ENCODE peak calls at places on chromosomes 2 and 18, in nine cellular contexts. One of them, this sample, is unnamed.

GRCh38 chr2:12008425-12009061 is 262.1 kb downstream of the LPIN1 start:
- DNase-seq in smooth muscle cell of the brain vasculature: no peak
- DNase-seq in HEK293T: no peak
- DNase-seq in astrocyte of the spinal cord: peak; percentile 71
- DNase-seq in mucosa of gallbladder: no peak
- DNase-seq in GM12892: no peak
- DNase-seq in activated T-cell treated with anti-CD3 and anti-CD28 coated beads for 24 hours: no peak
- DNase-seq in GM12891: no peak
- DNase-seq in GM23338: no peak
- DNase-seq in this sample: no peak

GRCh38 chr18:8972116-8972515 is 130.4 kb upstream of the NDUFV2 start:
- DNase-seq in activated T-cell treated with anti-CD3 and anti-CD28 coated beads for 24 hours: no peak
- DNase-seq in GM12892: no peak
- DNase-seq in GM12891: no peak
- DNase-seq in astrocyte of the spinal cord: no peak
- DNase-seq in GM23338: no peak
- DNase-seq in smooth muscle cell of the brain vasculature: no peak
- DNase-seq in mucosa of gallbladder: no peak
- DNase-seq in HEK293T: no peak
- DNase-seq in this sample: no peak

GRCh38 chr2:116141891-116142474 is 1672.5 kb upstream of the DDX18 start:
- DNase-seq in mucosa of gallbladder: no peak
- DNase-seq in GM12891: no peak
- DNase-seq in GM12892: no peak
- DNase-seq in smooth muscle cell of the brain vasculature: no peak
- DNase-seq in GM23338: no peak
- DNase-seq in astrocyte of the spinal cord: no peak
- DNase-seq in HEK293T: no peak
- DNase-seq in activated T-cell treated with anti-CD3 and anti-CD28 coated beads for 24 hours: no peak
- DNase-seq in this sample: no peak

GRCh38 chr2:41723531-41723930 is 324.3 kb upstream of the PKDCC start:
- DNase-seq in mucosa of gallbladder: no peak
- DNase-seq in GM12892: no peak
- DNase-seq in GM23338: no peak
- DNase-seq in activated T-cell treated with anti-CD3 and anti-CD28 coated beads for 24 hours: no peak
- DNase-seq in GM12891: no peak
- DNase-seq in astrocyte of the spinal cord: peak; percentile 23
- DNase-seq in HEK293T: no peak
- DNase-seq in smooth muscle cell of the brain vasculature: no peak
- DNase-seq in this sample: no peak

GRCh38 chr18:72674710-72675109 is 130.6 kb upstream of the CBLN2 start:
- DNase-seq in HEK293T: no peak
- DNase-seq in astrocyte of the spinal cord: no peak
- DNase-seq in GM12891: no peak
- DNase-seq in GM12892: peak; percentile 19
- DNase-seq in smooth muscle cell of the brain vasculature: no peak
- DNase-seq in GM23338: no peak
- DNase-seq in mucosa of gallbladder: no peak
- DNase-seq in activated T-cell treated with anti-CD3 and anti-CD28 coated beads for 24 hours: no peak
- DNase-seq in this sample: no peak

GRCh38 chr2:25514043-25514627 is 159.2 kb downstream of the DTNB start:
- DNase-seq in GM12891: no peak
- DNase-seq in GM23338: peak; percentile 19
- DNase-seq in astrocyte of the spinal cord: no peak
- DNase-seq in GM12892: no peak
- DNase-seq in mucosa of gallbladder: no peak
- DNase-seq in smooth muscle cell of the brain vasculature: no peak
- DNase-seq in HEK293T: no peak
- DNase-seq in activated T-cell treated with anti-CD3 and anti-CD28 coated beads for 24 hours: no peak
- DNase-seq in this sample: no peak

GRCh38 chr2:37156071-37156856 is 516 bp downstream of the EIF2AK2 start:
- DNase-seq in GM12892: no peak
- DNase-seq in GM23338: peak; percentile 29
- DNase-seq in smooth muscle cell of the brain vasculature: no peak
- DNase-seq in HEK293T: peak; percentile 55
- DNase-seq in GM12891: no peak
- DNase-seq in activated T-cell treated with anti-CD3 and anti-CD28 coated beads for 24 hours: peak; percentile 14
- DNase-seq in astrocyte of the spinal cord: peak; percentile 62
- DNase-seq in mucosa of gallbladder: peak; percentile 21
- DNase-seq in this sample: no peak

GRCh38 chr2:16311521-16312440 is 353.9 kb downstream of the CYRIA start:
- DNase-seq in GM23338: no peak
- DNase-seq in astrocyte of the spinal cord: no peak
- DNase-seq in HEK293T: no peak
- DNase-seq in GM12891: no peak
- DNase-seq in mucosa of gallbladder: no peak
- DNase-seq in GM12892: no peak
- DNase-seq in activated T-cell treated with anti-CD3 and anti-CD28 coated beads for 24 hours: no peak
- DNase-seq in smooth muscle cell of the brain vasculature: no peak
- DNase-seq in this sample: no peak

GRCh38 chr18:44061438-44061837 is 619.2 kb upstream of the SETBP1 start:
- DNase-seq in activated T-cell treated with anti-CD3 and anti-CD28 coated beads for 24 hours: no peak
- DNase-seq in GM12891: no peak
- DNase-seq in smooth muscle cell of the brain vasculature: no peak
- DNase-seq in mucosa of gallbladder: no peak
- DNase-seq in GM23338: no peak
- DNase-seq in HEK293T: no peak
- DNase-seq in astrocyte of the spinal cord: no peak
- DNase-seq in GM12892: no peak
- DNase-seq in this sample: no peak

GRCh38 chr2:55879976-55880375 is 43.6 kb downstream of the EFEMP1 start:
- DNase-seq in HEK293T: no peak
- DNase-seq in activated T-cell treated with anti-CD3 and anti-CD28 coated beads for 24 hours: no peak
- DNase-seq in astrocyte of the spinal cord: no peak
- DNase-seq in GM12892: no peak
- DNase-seq in GM12891: no peak
- DNase-seq in GM23338: no peak
- DNase-seq in smooth muscle cell of the brain vasculature: no peak
- DNase-seq in mucosa of gallbladder: no peak
- DNase-seq in this sample: no peak

This sample was measured in pulmonary artery endothelial cell.